ENCODE peak calls at places on chromosomes 6 and 20, in four cellular contexts. S is GM12878, F is HepG2, Y is GM12892. X is an unnamed sample.

GRCh38 chr20:4067600-4068261 is 52.4 kb upstream of the RNF24 start:
- DNase-seq in S (no peak), F (no peak), Y (no peak), X (no peak)

GRCh38 chr6:136685540-136686108 is 106.7 kb downstream of the MAP3K5 start:
- DNase-seq in S (no peak), F (no peak), Y (no peak), X (no peak)

GRCh38 chr6:113496157-113496556 is 361.0 kb upstream of the MARCKS start:
- DNase-seq in S (no peak), F (no peak), Y (no peak), X (no peak)

GRCh38 chr6:431504-431903 is 40.0 kb downstream of the IRF4 start:
- DNase-seq in S (no peak), F (no peak), Y (no peak), X (no peak)

GRCh38 chr20:54005524-54005923 is 64.9 kb downstream of the BCAS1 start:
- DNase-seq in S (no peak), F (no peak), Y (no peak), X (no peak)

GRCh38 chr6:94893327-94893726 is 684.0 kb upstream of the MANEA start:
- DNase-seq in S (no peak), F (no peak), Y (no peak), X (no peak)

GRCh38 chr6:122107256-122107655 is 292.2 kb upstream of the HSF2 start:
- DNase-seq in S (no peak), F (no peak), Y (no peak), X (no peak)

GRCh38 chr6:31652925-31653724 is 664 bp upstream of the BAG6 start:
- DNase-seq in S (no peak), F (peak; percentile 98), Y (peak; percentile 91), X (no peak)

GRCh38 chr6:116925088-116925794 is 48.2 kb downstream of the RFX6 start:
- DNase-seq in S (no peak), F (no peak), Y (no peak), X (no peak)

GRCh38 chr6:11681357-11681756 is 97.2 kb downstream of the ADTRP start:
- DNase-seq in S (no peak), F (no peak), Y (no peak), X (no peak)
- TF ChIP-seq TAF1 in S (no peak), F (no peak), Y (no peak), X (no peak)

GRCh38 chr6:35679399-35679798 is 9.3 kb downstream of the FKBP5 start:
- DNase-seq in S (no peak), F (no peak), Y (no peak), X (no peak)

GRCh38 chr6:35681298-35681697 is 7.4 kb downstream of the FKBP5 start:
- DNase-seq in S (no peak), F (no peak), Y (no peak), X (no peak)

GRCh38 chr6:35678021-35678654 is 10.6 kb downstream of the FKBP5 start:
- DNase-seq in S (no peak), F (no peak), Y (no peak), X (no peak)

GRCh38 chr6:35677456-35677855 is 11.3 kb downstream of the FKBP5 start:
- DNase-seq in S (no peak), F (no peak), Y (no peak), X (no peak)

GRCh38 chr6:35678814-35679213 is 9.9 kb downstream of the FKBP5 start:
- DNase-seq in S (no peak), F (no peak), Y (no peak), X (no peak)
- TF ChIP-seq TAF1 in S (no peak), F (no peak), Y (no peak), X (no peak)

GRCh38 chr6:106145741-106146227 is 59.6 kb downstream of the PRDM1 start:
- DNase-seq in S (peak; percentile 66), F (no peak), Y (no peak), X (no peak)
- TF ChIP-seq TAF1 in S (no peak), F (no peak), Y (no peak), X (no peak)

GRCh38 chr6:27726620-27727023 is 185.6 kb downstream of the OR2B2 start:
- DNase-seq in S (no peak), F (peak; percentile 38), Y (no peak), X (peak; percentile 75)
- TF ChIP-seq TAF1 in S (no peak), F (no peak), Y (no peak), X (no peak)

GRCh38 chr6:25883536-25883935 is 9.5 kb upstream of the SLC17A3 start:
- DNase-seq in S (no peak), F (no peak), Y (no peak), X (no peak)
- TF ChIP-seq TAF1 in S (no peak), F (no peak), Y (no peak), X (no peak)